ENCODE peak calls at places on chromosomes 13 and 19, in six cellular contexts. L is naive thymus-derived CD4-positive, alpha-beta T cell; C is AG04450; K is fibroblast of the conjunctiva; O is neural crest cell; P is PC-3. G is an unnamed sample.

GRCh38 chr13:36193151-36193855 is 21.1 kb downstream of the SOHLH2 start:
- DNase-seq in L (no peak), C (no peak), K (peak), O (no peak), P (peak), G (no peak)

GRCh38 chr13:27770809-27771208 is 21.5 kb upstream of the GSX1 start:
- DNase-seq in L (no peak), C (no peak), K (no peak), O (no peak), P (peak), G (no peak)

GRCh38 chr13:44679602-44680001 is 103.5 kb upstream of the TSC22D1 start:
- DNase-seq in L (no peak), C (no peak), K (no peak), O (no peak), P (no peak), G (no peak)

GRCh38 chr19:29680447-29680846 is 15.2 kb downstream of the PLEKHF1 start:
- DNase-seq in L (peak), C (no peak), K (no peak), O (no peak), P (no peak), G (no peak)

GRCh38 chr13:35392768-35393167 is 83.7 kb downstream of the MAB21L1 start:
- DNase-seq in L (no peak), C (no peak), K (no peak), O (no peak), P (no peak), G (no peak)

GRCh38 chr13:101455863-101456262 is 3.4 kb downstream of the ITGBL1 start:
- DNase-seq in L (no peak), C (peak), K (peak), O (no peak), P (peak), G (no peak)

GRCh38 chr19:58544591-58545285 is 874 bp downstream of the TRIM28 start:
- DNase-seq in L (no peak), C (no peak), K (no peak), O (peak), P (peak), G (no peak)

GRCh38 chr13:87893982-87894527 is 222.9 kb downstream of the SLITRK5 start:
- DNase-seq in L (no peak), C (no peak), K (no peak), O (no peak), P (no peak), G (no peak)

GRCh38 chr19:57280913-57281425 is 684 bp downstream of the ZNF460 start:
- DNase-seq in L (no peak), C (no peak), K (no peak), O (no peak), P (peak), G (no peak)

GRCh38 chr13:52665325-52665724 is 12.7 kb downstream of the SUGT1 start:
- DNase-seq in L (no peak), C (no peak), K (no peak), O (no peak), P (peak), G (no peak)

GRCh38 chr19:29666634-29667389 is 1.6 kb downstream of the PLEKHF1 start:
- DNase-seq in L (no peak), C (no peak), K (no peak), O (no peak), P (no peak), G (no peak)

GRCh38 chr19:31145021-31145420 is 204.2 kb downstream of the TSHZ3 start:
- DNase-seq in L (no peak), C (no peak), K (no peak), O (no peak), P (no peak), G (no peak)

GRCh38 chr13:41293272-41293671 is 17.8 kb upstream of the NAA16 start:
- DNase-seq in L (no peak), C (no peak), K (no peak), O (no peak), P (no peak), G (no peak)

GRCh38 chr19:30004403-30004802 is 62.4 kb downstream of the URI1 start:
- DNase-seq in L (no peak), C (no peak), K (no peak), O (no peak), P (no peak), G (no peak)

GRCh38 chr13:73092831-73093230 is 34.0 kb downstream of the KLF5 start:
- DNase-seq in L (no peak), C (peak), K (no peak), O (no peak), P (no peak), G (no peak)

GRCh38 chr13:32695602-32696250 is 109.5 kb downstream of the PDS5B start:
- DNase-seq in L (no peak), C (no peak), K (no peak), O (no peak), P (no peak), G (no peak)

GRCh38 chr19:23309926-23310325 is 59.7 kb upstream of the ZNF724 start:
- DNase-seq in L (no peak), C (no peak), K (no peak), O (no peak), P (no peak), G (no peak)

GRCh38 chr19:14450168-14450874 is 17.2 kb downstream of the PKN1 start:
- DNase-seq in L (peak), C (no peak), K (no peak), O (no peak), P (peak), G (no peak)

GRCh38 chr19:12748489-12748888 is 3.1 kb upstream of the BEST2 start:
- DNase-seq in L (no peak), C (no peak), K (no peak), O (no peak), P (no peak), G (no peak)

GRCh38 chr19:17311455-17312248 is 2.3 kb downstream of the DDA1 start:
- DNase-seq in L (no peak), C (no peak), K (no peak), O (no peak), P (peak), G (no peak)

GRCh38 chr13:49814551-49815270 is 22.2 kb upstream of the KPNA3 start:
- DNase-seq in L (no peak), C (no peak), K (no peak), O (no peak), P (peak), G (no peak)

GRCh38 chr19:14582894-14583340 is at the start of gene CLEC17A:
- DNase-seq in L (no peak), C (no peak), K (no peak), O (no peak), P (no peak), G (no peak)

GRCh38 chr13:27151798-27152599 is 19.6 kb downstream of the USP12 start:
- DNase-seq in L (no peak), C (no peak), K (no peak), O (no peak), P (peak), G (no peak)

GRCh38 chr19:16398530-16399241 is 73.1 kb downstream of the EPS15L1 start:
- DNase-seq in L (no peak), C (no peak), K (no peak), O (no peak), P (no peak), G (no peak)

GRCh38 chr19:8648240-8648639 is 17.8 kb downstream of the NFILZ start:
- DNase-seq in L (no peak), C (no peak), K (no peak), O (no peak), P (no peak), G (no peak)

GRCh38 chr13:111513766-111514611 is 193.5 kb downstream of the TEX29 start:
- DNase-seq in L (no peak), C (no peak), K (no peak), O (no peak), P (no peak), G (no peak)

GRCh38 chr13:50912851-50913250 is 3.3 kb downstream of the RNASEH2B start:
- DNase-seq in L (no peak), C (no peak), K (no peak), O (no peak), P (no peak), G (no peak)

GRCh38 chr19:41895745-41896580 is 13.0 kb downstream of the ARHGEF1 start:
- DNase-seq in L (no peak), C (no peak), K (no peak), O (no peak), P (no peak), G (no peak)

GRCh38 chr19:46834121-46834520 is 16.5 kb downstream of the AP2S1 start:
- DNase-seq in L (no peak), C (no peak), K (no peak), O (no peak), P (no peak), G (no peak)

GRCh38 chr19:17706750-17707181 is 12.5 kb upstream of the MAP1S start:
- DNase-seq in L (no peak), C (no peak), K (no peak), O (peak), P (no peak), G (no peak)

GRCh38 chr13:22107549-22107948 is 436.7 kb downstream of the FGF9 start:
- DNase-seq in L (no peak), C (no peak), K (no peak), O (no peak), P (peak), G (no peak)

GRCh38 chr19:21569497-21569870 is 64.1 kb downstream of the ZNF429 start:
- DNase-seq in L (no peak), C (no peak), K (no peak), O (no peak), P (no peak), G (no peak)

GRCh38 chr13:110089100-110089499 is 217.9 kb downstream of the COL4A1 start:
- DNase-seq in L (no peak), C (no peak), K (no peak), O (no peak), P (no peak), G (no peak)

G was measured in DMS 273 treated with DMSO at 0.1 percent for 48 hours.